ENCODE peak calls at places on chromosome 1, in nine cellular contexts. K, V, R, Q, D, P, X, Y and C are unnamed samples.

GRCh38 chr1:154745286-154745731 is 124.8 kb downstream of the KCNN3 start:
- DNase-seq in K (no peak), V (no peak), R (no peak), Q (peak; percentile 85), D (no peak), P (no peak), X (no peak), Y (peak; percentile 35), C (no peak)

GRCh38 chr1:203607169-203607873 is 19.3 kb upstream of the ATP2B4 start:
- DNase-seq in K (no peak), V (peak; percentile 94), R (no peak), Q (peak; percentile 75), D (no peak), P (no peak), X (no peak), Y (peak; percentile 50), C (no peak)

GRCh38 chr1:7457811-7458210 is 313.3 kb upstream of the VAMP3 start:
- DNase-seq in K (no peak), V (no peak), R (no peak), Q (no peak), D (no peak), P (no peak), X (no peak), Y (no peak), C (no peak)

GRCh38 chr1:186301448-186301847 is 73.6 kb downstream of the TPR start:
- DNase-seq in K (no peak), V (no peak), R (no peak), Q (no peak), D (no peak), P (no peak), X (no peak), Y (no peak), C (no peak)

GRCh38 chr1:98500324-98500723 is 161.2 kb upstream of the SNX7 start:
- DNase-seq in K (no peak), V (no peak), R (no peak), Q (no peak), D (no peak), P (no peak), X (no peak), Y (no peak), C (no peak)

GRCh38 chr1:54980528-54981241 is at the start of gene TMEM61:
- DNase-seq in K (no peak), V (no peak), R (peak; percentile 66), Q (no peak), D (no peak), P (no peak), X (no peak), Y (no peak), C (peak; percentile 34)

GRCh38 chr1:19932866-19933265 is 9.4 kb upstream of the PLA2G2E start:
- DNase-seq in K (no peak), V (no peak), R (no peak), Q (no peak), D (no peak), P (no peak), X (no peak), Y (no peak), C (no peak)

GRCh38 chr1:241518447-241519307 is 878 bp downstream of the FH start:
- DNase-seq in K (peak; percentile 60), V (peak; percentile 18), R (no peak), Q (peak; percentile 58), D (peak; percentile 42), P (no peak), X (no peak), Y (no peak), C (peak; percentile 36)

GRCh38 chr1:109924316-109924715 is 13.7 kb downstream of the CSF1 start:
- DNase-seq in K (no peak), V (no peak), R (no peak), Q (no peak), D (no peak), P (no peak), X (no peak), Y (no peak), C (no peak)

GRCh38 chr1:113073457-113073950 is 506 bp downstream of the LRIG2 start:
- DNase-seq in K (no peak), V (peak; percentile 51), R (no peak), Q (peak; percentile 12), D (peak; percentile 74), P (peak; percentile 44), X (no peak), Y (peak; percentile 42), C (peak; percentile 60)

GRCh38 chr1:162682013-162682419 is 49.8 kb downstream of the DDR2 start:
- DNase-seq in K (no peak), V (no peak), R (no peak), Q (no peak), D (no peak), P (no peak), X (no peak), Y (no peak), C (no peak)

GRCh38 chr1:165905853-165906252 is 78.4 kb downstream of the UCK2 start:
- DNase-seq in K (no peak), V (no peak), R (no peak), Q (no peak), D (no peak), P (no peak), X (no peak), Y (no peak), C (no peak)

GRCh38 chr1:6239950-6240768 is 3.8 kb upstream of the HES3 start:
- DNase-seq in K (no peak), V (no peak), R (no peak), Q (no peak), D (no peak), P (no peak), X (no peak), Y (no peak), C (no peak)

GRCh38 chr1:64499966-64500365 is 30.0 kb downstream of the CACHD1 start:
- DNase-seq in K (no peak), V (no peak), R (no peak), Q (no peak), D (no peak), P (no peak), X (peak; percentile 28), Y (no peak), C (peak; percentile 11)

GRCh38 chr1:108120163-108120562 is 80.0 kb downstream of the SLC25A24 start:
- DNase-seq in K (no peak), V (no peak), R (no peak), Q (no peak), D (no peak), P (no peak), X (no peak), Y (no peak), C (no peak)

DNA sequence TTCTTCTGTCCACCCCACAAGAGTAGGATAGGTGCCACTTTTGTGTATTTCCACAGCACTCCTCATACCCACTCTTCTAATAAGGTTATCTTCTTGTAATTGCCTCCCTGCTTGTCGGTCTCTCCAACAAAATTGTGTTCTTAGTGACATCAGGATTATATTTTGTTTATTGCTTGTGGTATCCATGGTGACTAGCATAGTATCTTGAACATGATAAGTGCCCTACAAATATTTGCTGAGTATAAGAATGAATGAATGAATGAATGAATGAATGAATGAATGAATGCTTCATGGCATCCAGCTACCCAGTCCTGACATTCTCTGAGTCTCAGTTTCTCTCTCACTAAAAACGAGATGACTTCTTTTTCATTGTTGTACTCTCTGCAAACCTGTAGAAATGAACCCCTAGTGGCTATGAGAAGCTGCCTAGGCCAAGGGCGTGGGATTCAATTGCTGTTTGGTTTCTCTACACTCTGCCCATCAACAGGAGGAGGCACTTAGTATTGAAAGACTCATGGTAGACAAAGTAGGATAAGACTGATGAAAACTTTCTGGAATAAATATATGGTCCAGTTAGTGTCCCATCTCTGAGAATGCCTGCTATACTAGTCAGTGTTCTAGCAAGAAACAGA is 121.0 kb downstream of the TMEM53 start:
- DNase-seq in K (no peak), V (no peak), R (no peak), Q (no peak), D (no peak), P (no peak), X (peak; percentile 10), Y (no peak), C (no peak)
- TF ChIP-seq CTCF in K (no peak), V (no peak), R (no peak), Q (no peak), D (no peak), P (no peak), X (peak; percentile 28), Y (no peak), C (no peak)

DNA sequence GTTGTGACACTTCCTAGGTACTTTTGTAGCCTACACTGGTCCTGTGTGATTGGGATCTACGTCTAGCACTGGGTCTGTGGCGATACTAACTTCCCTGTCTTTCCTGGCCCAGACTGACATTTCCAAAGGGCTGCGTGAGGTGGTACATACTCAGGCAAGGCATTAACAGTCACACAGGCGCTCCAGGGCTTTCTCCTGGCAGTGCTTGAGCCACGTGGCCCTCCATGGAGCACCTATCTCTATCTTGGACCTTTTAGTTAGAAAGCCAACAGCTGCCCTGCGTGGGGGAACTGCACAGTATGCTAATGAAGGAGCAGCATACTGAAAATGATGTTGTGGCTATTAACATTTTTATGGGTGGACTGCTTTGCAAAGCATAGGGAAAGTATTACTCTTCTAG is 263.2 kb downstream of the ST6GALNAC3 start:
- DNase-seq in K (no peak), V (no peak), R (no peak), Q (no peak), D (no peak), P (no peak), X (no peak), Y (no peak), C (no peak)
- TF ChIP-seq CTCF in K (no peak), V (no peak), R (no peak), Q (no peak), D (no peak), P (no peak), X (no peak), Y (no peak), C (no peak)

GRCh38 chr1:70963374-70963773 is 84.2 kb downstream of the PTGER3 start:
- DNase-seq in K (no peak), V (no peak), R (no peak), Q (no peak), D (no peak), P (no peak), X (no peak), Y (no peak), C (no peak)

GRCh38 chr1:70970407-70970806 is 77.2 kb downstream of the PTGER3 start:
- DNase-seq in K (no peak), V (no peak), R (no peak), Q (no peak), D (no peak), P (no peak), X (no peak), Y (no peak), C (no peak)

GRCh38 chr1:70961374-70961773 is 86.2 kb downstream of the PTGER3 start:
- DNase-seq in K (no peak), V (no peak), R (no peak), Q (no peak), D (no peak), P (no peak), X (no peak), Y (no peak), C (no peak)

GRCh38 chr1:70966018-70966638 is 81.5 kb downstream of the PTGER3 start:
- DNase-seq in K (no peak), V (no peak), R (no peak), Q (peak; percentile 14), D (no peak), P (no peak), X (peak; percentile 10), Y (no peak), C (no peak)
- TF ChIP-seq CTCF in K (peak; percentile 26), V (no peak), R (peak; percentile 31), Q (peak; percentile 38), D (peak; percentile 93), P (no peak), X (peak; percentile 46), Y (no peak), C (peak; percentile 16)

DNA sequence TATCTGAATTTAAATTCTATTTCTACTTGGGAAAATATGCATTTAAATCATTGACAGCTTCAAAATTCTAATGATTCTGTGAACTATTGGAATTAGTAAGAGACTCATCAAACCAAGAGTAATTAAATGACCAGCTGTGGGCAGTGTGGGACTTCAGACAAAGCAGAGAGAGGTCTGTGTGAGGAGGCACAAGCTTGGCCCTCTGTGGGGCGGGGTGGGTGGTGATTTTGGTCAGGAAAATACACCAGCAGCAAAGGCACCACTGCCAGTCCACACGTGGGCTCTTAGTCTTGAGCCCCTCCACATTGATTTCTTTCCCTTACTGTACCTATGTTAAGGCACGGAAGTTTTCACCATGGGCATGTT is 39.2 kb upstream of the RAB4A start:
- DNase-seq in K (no peak), V (no peak), R (no peak), Q (no peak), D (no peak), P (no peak), X (no peak), Y (no peak), C (peak; percentile 28)
- TF ChIP-seq CTCF in K (no peak), V (peak; percentile 2), R (no peak), Q (peak; percentile 9), D (no peak), P (no peak), X (peak; percentile 23), Y (no peak), C (peak; percentile 17)